ENCODE peak calls at places on chromosomes 16 and 17, in four cellular contexts. Q is GM12878, K is K562, P is HepG2. J is an unnamed sample.

GRCh38 chr17:76831316-76831715 is 36.9 kb upstream of the MGAT5B start:
- DNase-seq in P (no peak), Q (no peak), K (no peak), J (no peak)

GRCh38 chr16:22313141-22313781 is 16.1 kb downstream of the POLR3E start:
- DNase-seq in P (no peak), Q (no peak), K (no peak), J (no peak)

GRCh38 chr17:50323060-50323459 is 22.9 kb upstream of the XYLT2 start:
- DNase-seq in Q (no peak), P (no peak), K (no peak), J (no peak)

GRCh38 chr17:41907633-41908539 is 10.9 kb downstream of the ACLY start:
- DNase-seq in K (no peak), P (peak; percentile 97), Q (no peak), J (no peak)

GRCh38 chr16:25512041-25512440 is 179.7 kb upstream of the HS3ST4 start:
- DNase-seq in P (no peak), Q (no peak), K (no peak), J (no peak)

GRCh38 chr16:732936-733335 is 6.0 kb downstream of the HAGHL start:
- DNase-seq in P (no peak), Q (no peak), K (no peak), J (no peak)

GRCh38 chr16:22198547-22199293 is 7.4 kb upstream of the EEF2K start:
- DNase-seq in K (no peak), Q (no peak), P (no peak), J (peak; percentile 4)

GRCh38 chr16:27430923-27431484 is 29.0 kb downstream of the IL21R start:
- DNase-seq in K (peak; percentile 81), P (no peak), Q (no peak), J (no peak)

GRCh38 chr17:14316131-14316854 is 15.4 kb downstream of the HS3ST3B1 start:
- DNase-seq in K (no peak), P (peak; percentile 71), Q (no peak), J (no peak)

GRCh38 chr17:80772906-80773242 is 218.8 kb upstream of the CHMP6 start:
- DNase-seq in K (no peak), P (no peak), Q (no peak), J (no peak)

GRCh38 chr17:65532491-65532890 is 29.0 kb downstream of the AXIN2 start:
- DNase-seq in P (no peak), Q (no peak), K (no peak), J (no peak)

GRCh38 chr16:63617047-63617989 is 1504.5 kb downstream of the CDH11 start:
- DNase-seq in Q (no peak), P (no peak), K (no peak), J (no peak)

DNA sequence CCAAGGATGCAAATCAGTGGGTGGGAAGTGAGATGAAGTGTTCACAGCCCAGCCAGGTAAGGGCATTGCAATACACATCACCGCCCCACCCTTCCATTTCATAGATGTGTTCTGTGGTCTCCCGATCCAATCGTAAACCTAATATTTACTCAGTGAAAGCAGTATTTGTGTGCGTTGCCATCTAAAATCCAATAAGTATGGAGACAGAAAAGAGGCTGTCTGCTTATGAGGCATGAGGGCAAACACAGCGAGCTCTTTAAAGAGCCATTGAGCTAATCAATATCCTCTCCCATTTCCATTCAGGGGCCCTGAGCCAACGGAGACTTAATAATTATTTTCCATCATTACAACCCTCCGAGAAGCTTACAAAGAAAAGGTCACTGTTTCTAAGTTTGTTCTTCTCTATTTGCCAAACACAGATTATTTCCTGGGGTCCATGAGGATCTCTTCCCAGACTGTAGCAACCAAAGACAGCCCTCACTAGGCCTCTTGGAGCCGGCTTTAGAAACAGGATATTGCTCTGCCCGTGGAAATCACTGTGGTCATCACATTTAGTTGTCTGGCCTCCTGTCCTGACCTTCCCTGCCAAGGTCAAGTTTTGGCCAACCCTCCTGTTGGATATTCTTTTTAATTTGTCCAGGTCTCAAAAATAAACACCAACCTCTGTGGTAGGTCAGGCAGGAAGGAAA is 120.1 kb downstream of the SLC39A11 start:
- DNase-seq in P (peak; percentile 90), Q (no peak), K (no peak), J (no peak)
- TF ChIP-seq TARDBP in P (peak; percentile 52), Q (no peak), K (no peak), J (no peak)

DNA sequence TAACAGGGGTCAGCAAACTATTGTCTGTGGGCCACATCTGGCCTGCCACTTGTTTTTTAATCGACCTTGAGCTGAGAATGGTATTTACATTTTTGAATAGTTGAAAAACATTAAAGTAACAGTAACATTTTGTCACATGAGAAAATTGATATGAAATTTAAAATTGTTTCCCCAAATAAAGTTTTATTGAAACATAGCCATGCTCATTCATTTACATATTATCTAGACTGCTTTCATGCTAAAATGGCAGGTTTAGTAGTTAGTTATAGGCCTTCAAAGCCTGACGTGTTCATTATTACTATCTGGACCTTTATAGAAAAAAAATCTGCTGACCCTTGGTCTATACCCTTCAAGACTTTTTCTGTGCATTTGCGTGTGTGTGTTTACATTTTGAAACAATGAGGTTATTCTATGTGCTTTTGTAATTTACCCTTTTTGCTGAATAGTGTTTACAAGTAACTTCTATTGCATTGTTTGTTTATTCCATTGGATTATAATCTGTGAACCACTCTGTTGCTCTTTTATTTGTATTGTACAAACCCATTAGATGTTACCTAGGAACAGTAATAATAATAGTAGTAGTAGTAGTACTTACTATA is 37.1 kb downstream of the FTO start:
- DNase-seq in K (no peak), Q (no peak), P (peak; percentile 24), J (no peak)
- TF ChIP-seq TARDBP in K (no peak), Q (no peak), P (no peak), J (no peak)

DNA sequence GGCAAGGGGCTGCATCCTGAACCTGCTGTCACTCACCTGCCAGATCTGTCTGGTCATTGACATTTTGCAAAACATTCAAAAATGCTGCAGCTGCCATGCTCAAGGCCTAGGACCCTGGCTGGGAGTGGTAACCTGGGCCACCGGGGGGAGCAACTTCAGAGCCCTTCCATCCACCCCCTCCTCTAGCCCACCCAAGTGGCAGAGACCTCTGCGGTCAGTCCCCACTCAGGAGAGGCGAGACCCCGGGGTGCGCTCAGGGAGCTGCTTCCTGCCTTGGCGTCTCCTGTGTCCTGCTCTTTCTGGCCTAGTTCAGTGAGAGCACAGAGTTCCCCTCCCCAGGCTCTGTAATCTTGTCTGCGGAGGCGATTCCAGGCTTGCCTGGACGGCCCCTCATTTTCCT is 108.8 kb downstream of the CCDC182 start:
- DNase-seq in Q (no peak), K (no peak), P (no peak), J (no peak)
- TF ChIP-seq TARDBP in Q (no peak), K (no peak), P (no peak), J (no peak)

DNA sequence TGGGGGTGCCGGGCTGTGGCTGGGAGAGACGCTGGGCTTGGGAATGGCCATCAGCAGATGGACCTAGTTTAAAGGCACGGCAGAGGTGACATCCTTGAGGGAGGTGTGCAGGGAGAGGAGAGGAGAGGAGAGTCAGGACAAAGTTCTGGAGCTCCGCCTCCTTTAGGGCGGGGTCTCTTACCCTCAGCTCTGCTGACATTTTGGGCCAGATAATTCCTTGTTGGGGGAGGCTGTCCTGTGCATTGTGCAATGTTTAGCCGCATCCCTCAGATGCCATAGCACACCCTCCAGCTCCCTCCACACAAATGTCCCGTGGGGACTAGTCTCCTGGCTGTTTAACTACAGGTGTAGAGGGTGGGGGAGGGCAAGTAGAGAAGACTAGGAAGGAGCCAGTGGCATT is 48.3 kb downstream of the ARHGAP23 start:
- DNase-seq in K (peak; percentile 49), P (no peak), Q (no peak), J (no peak)
- TF ChIP-seq TARDBP in K (no peak), P (no peak), Q (no peak), J (no peak)

GRCh38 chr16:3744018-3744417 is 26.7 kb upstream of the TRAP1 start:
- DNase-seq in K (no peak), Q (no peak), P (no peak), J (no peak)
- TF ChIP-seq TARDBP in K (no peak), Q (no peak), P (no peak), J (no peak)